ENCODE peak calls at places on chromosomes 4 and X, in four cellular contexts. K, Q, O and B are unnamed samples.

GRCh38 chrX:19174401-19175025 is 52.2 kb upstream of the ADGRG2 start:
- DNase-seq in K (no peak), Q (peak), O (peak), B (no peak)

GRCh38 chrX:120790118-120790517 is 85.5 kb downstream of the CT47B1 start:
- DNase-seq in K (no peak), Q (peak), O (peak), B (peak)

GRCh38 chr4:168999836-169000235 is 10.2 kb downstream of the CBR4 start:
- DNase-seq in K (no peak), Q (no peak), O (no peak), B (no peak)

GRCh38 chr4:140884431-140885058 is 128.4 kb upstream of the TBC1D9 start:
- DNase-seq in K (no peak), Q (peak), O (peak), B (peak)

GRCh38 chrX:3815896-3816664 is 102.6 kb upstream of the PRKX start:
- DNase-seq in K (peak), Q (peak), O (peak), B (no peak)

GRCh38 chr4:8257854-8258253 is 11.7 kb upstream of the HTRA3 start:
- DNase-seq in K (no peak), Q (no peak), O (no peak), B (no peak)

GRCh38 chr4:74540193-74540592 is 95.3 kb downstream of the AREG start:
- DNase-seq in K (no peak), Q (peak), O (peak), B (no peak)

GRCh38 chrX:121308276-121308805 is 260.9 kb downstream of the GLUD2 start:
- DNase-seq in K (no peak), Q (peak), O (peak), B (peak)

GRCh38 chrX:13094374-13094773 is 50.0 kb upstream of the FAM9C start:
- DNase-seq in K (no peak), Q (no peak), O (no peak), B (no peak)

GRCh38 chrX:154991039-154991438 is 31.5 kb downstream of the F8 start:
- DNase-seq in K (no peak), Q (no peak), O (no peak), B (no peak)

GRCh38 chr4:4456351-4456750 is 69.4 kb downstream of the NSG1 start:
- DNase-seq in K (no peak), Q (peak), O (no peak), B (no peak)

GRCh38 chr4:77776182-77777134 is 42.7 kb downstream of the CNOT6L start:
- DNase-seq in K (no peak), Q (no peak), O (no peak), B (no peak)

GRCh38 chr4:85534120-85534519 is 59.2 kb downstream of the ARHGAP24 start:
- DNase-seq in K (no peak), Q (no peak), O (no peak), B (no peak)

GRCh38 chr4:129446074-129446473 is 350.1 kb downstream of the C4orf33 start:
- DNase-seq in K (no peak), Q (no peak), O (no peak), B (peak)

GRCh38 chrX:119692241-119693031 is 532 bp downstream of the SEPTIN6 start:
- DNase-seq in K (peak), Q (peak), O (peak), B (no peak)

GRCh38 chr4:99945718-99946345 is 586 bp downstream of the DNAJB14 start:
- DNase-seq in K (no peak), Q (peak), O (peak), B (no peak)

GRCh38 chrX:28850955-28851354 is 263.7 kb downstream of the IL1RAPL1 start:
- DNase-seq in K (no peak), Q (no peak), O (no peak), B (no peak)
- TF ChIP-seq CTCF in K (no peak), Q (no peak), O (no peak), B (no peak)

GRCh38 chrX:2325076-2325784 is 175.5 kb downstream of the DHRSX start:
- DNase-seq in K (no peak), Q (peak), O (peak), B (peak)
- H3K4me3 ChIP-seq in K (peak), Q (peak), O (peak), B (peak)

DNA sequence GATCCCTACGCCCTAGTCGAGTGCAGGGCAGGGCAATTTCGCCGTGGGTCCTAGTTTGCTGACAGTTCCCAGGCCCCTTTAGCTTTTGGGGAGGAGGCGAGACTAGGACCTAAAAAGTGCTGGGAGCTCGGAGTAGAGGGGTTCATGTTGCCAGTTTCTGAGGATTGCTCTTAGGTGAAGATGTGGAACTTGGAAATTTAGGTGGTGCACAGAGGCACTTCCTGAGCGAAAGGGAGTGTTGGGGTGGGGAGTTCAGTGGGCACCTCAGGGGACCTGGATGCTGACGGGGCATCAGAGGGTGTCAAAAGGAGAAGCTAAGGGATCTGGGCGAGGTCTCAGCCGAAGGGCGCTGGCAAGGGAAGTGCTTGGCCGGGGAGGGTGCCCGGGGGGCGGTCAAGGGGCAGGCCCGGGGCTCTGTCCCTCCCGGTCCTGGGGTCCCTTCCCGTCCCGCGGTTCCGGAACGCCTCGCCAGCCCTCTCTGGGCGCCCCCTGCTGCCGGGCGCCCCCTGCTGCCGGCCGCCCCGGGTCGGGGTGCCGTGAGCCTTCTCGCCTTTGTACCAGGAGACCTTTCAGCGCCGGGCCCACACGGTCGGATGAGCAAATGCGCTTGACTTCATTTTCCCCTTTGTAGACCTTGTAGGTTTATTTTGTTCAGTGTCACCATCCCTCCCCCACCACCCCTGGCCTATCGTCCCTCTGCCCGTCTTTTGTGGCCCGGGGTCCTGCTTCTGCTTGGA is 3.0 kb upstream of the PHOX2B start:
- DNase-seq in K (no peak), Q (no peak), O (no peak), B (no peak)
- TF ChIP-seq CTCF in K (no peak), Q (no peak), O (no peak), B (peak)

GRCh38 chrX:2693123-2693438 is 2.0 kb downstream of the CD99 start:
- DNase-seq in K (no peak), Q (no peak), O (no peak), B (no peak)
- H3K4me3 ChIP-seq in K (peak), Q (peak), O (peak), B (no peak)

GRCh38 chr4:78926825-78927224 is 12.4 kb downstream of the PAQR3 start:
- DNase-seq in K (no peak), Q (no peak), O (no peak), B (no peak)

GRCh38 chr4:78922207-78922606 is 17.0 kb downstream of the PAQR3 start:
- DNase-seq in K (no peak), Q (peak), O (peak), B (no peak)

GRCh38 chr4:78928835-78929234 is 10.4 kb downstream of the PAQR3 start:
- DNase-seq in K (no peak), Q (no peak), O (no peak), B (no peak)

GRCh38 chr4:78923459-78924312 is 15.6 kb downstream of the PAQR3 start:
- DNase-seq in K (no peak), Q (peak), O (no peak), B (no peak)
- TF ChIP-seq CTCF in K (peak), Q (no peak), O (no peak), B (no peak)

GRCh38 chr4:165426769-165427168 is 48.0 kb downstream of the CPE start:
- DNase-seq in K (no peak), Q (no peak), O (no peak), B (no peak)
- H3K4me3 ChIP-seq in K (no peak), Q (no peak), O (no peak), B (no peak)

DNA sequence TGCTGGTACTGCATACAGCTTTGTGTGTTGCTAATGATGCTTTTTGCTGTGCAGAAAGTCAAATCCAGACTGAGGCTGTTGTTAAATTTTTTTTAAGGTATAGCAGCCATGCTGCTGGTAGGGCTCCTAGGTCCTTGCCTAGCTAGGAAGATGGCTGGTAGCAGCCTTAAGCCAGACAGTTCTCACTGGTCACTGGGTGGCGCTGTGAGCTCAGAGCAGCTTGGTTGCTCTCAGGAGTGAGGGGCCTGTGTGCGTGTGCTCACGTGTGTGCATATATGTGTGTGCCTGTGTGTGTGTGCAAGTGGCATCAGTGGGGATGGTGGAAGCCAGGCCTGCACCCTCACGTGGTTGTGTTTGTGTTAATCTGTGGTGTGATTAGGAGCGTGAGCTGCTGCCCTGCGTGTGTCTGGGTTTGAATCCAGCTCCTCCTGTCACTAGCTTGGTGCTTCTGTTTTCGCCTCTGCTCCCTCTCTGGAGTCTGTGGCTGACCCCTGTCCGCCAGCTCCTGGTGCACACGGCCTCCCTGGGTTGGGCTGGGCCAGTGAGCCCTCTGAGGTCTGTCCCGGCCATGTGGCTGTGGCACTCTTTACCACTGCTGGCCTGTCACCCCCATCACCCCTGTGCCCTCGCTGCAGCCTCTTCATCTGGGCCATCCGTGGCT is 46.1 kb downstream of the SORCS2 start:
- DNase-seq in K (no peak), Q (no peak), O (peak), B (no peak)
- TF ChIP-seq CTCF in K (no peak), Q (no peak), O (peak), B (peak)

GRCh38 chr4:185931375-185931774 is 119.4 kb upstream of the SORBS2 start:
- DNase-seq in K (no peak), Q (no peak), O (no peak), B (no peak)

GRCh38 chr4:185931986-185932385 is 120.0 kb upstream of the SORBS2 start:
- DNase-seq in K (no peak), Q (peak), O (peak), B (peak)

GRCh38 chr4:185932491-185932890 is 120.5 kb upstream of the SORBS2 start:
- DNase-seq in K (no peak), Q (peak), O (peak), B (peak)

GRCh38 chr4:185936650-185937376 is 124.8 kb upstream of the SORBS2 start:
- DNase-seq in K (no peak), Q (no peak), O (no peak), B (peak)

DNA sequence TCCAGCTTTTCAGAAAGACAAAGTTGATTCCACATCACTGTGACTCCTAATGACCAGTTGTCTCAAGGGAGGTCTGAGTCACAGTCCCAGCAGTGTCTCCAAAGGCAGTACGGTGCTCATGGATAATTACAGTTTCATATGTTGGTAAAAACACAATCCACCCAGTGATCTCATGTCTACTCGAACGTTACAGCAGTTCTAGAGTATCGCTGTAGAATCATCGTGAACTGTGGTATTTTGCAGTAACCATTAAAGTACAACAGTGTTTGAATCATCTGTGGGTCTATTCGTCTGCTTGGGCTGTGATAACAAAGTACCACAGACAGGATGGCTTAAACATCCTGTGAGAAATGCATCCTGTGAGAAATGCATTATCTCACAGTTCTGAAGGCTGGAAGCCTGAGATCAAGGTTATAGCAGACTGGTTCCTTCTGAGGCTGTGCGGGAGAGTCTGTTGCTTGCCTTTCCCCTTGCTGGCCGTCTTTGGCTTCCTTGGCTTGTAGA is 121.1 kb upstream of the SORBS2 start:
- DNase-seq in K (no peak), Q (peak), O (peak), B (peak)
- H3K4me3 ChIP-seq in K (no peak), Q (peak), O (no peak), B (no peak)